ENCODE peak calls at places on chromosomes 6 and 20, in six cellular contexts. O is GM23338, A is H1, E is K562, J is vagina, B is esophagus muscularis mucosa. K is an unnamed sample.

GRCh38 chr6:108755257-108756240 is 92.7 kb upstream of the ARMC2 start:
- DNase-seq in A (no peak), B (no peak), J (no peak), E (no peak), O (no peak), K (no peak)

GRCh38 chr20:46681032-46681854 is 8.0 kb downstream of the TP53RK start:
- DNase-seq in A (peak), E (peak), J (no peak), O (peak), B (no peak), K (peak)

GRCh38 chr20:1335961-1336698 is 7.2 kb upstream of the SDCBP2 start:
- DNase-seq in J (peak), A (peak), E (no peak), B (peak), O (no peak), K (no peak)

GRCh38 chr20:6583134-6583738 is 184.2 kb upstream of the BMP2 start:
- DNase-seq in O (peak), A (peak), J (no peak), E (no peak), B (no peak), K (peak)

GRCh38 chr20:24634855-24635254 is 165.4 kb downstream of the SYNDIG1 start:
- DNase-seq in J (no peak), B (no peak), O (peak), E (peak), A (peak), K (no peak)

GRCh38 chr20:48455606-48456360 is 372.0 kb downstream of the PREX1 start:
- DNase-seq in O (no peak), E (no peak), J (no peak), A (no peak), B (no peak), K (no peak)

GRCh38 chr6:170212051-170212756 is 78.7 kb downstream of the DLL1 start:
- DNase-seq in B (peak), E (no peak), A (no peak), J (peak), O (no peak), K (no peak)

GRCh38 chr20:50598074-50598473 is 87.9 kb downstream of the PTPN1 start:
- DNase-seq in B (no peak), O (no peak), A (no peak), J (no peak), E (no peak), K (no peak)

GRCh38 chr6:8061736-8062135 is 2.5 kb downstream of the BLOC1S5 start:
- DNase-seq in A (no peak), E (no peak), B (no peak), J (no peak), O (no peak), K (no peak)

GRCh38 chr20:19628570-19629134 is 129.4 kb upstream of the RIN2 start:
- DNase-seq in B (no peak), A (peak), O (peak), J (no peak), E (peak), K (peak)

GRCh38 chr20:38167851-38168760 is 3.0 kb upstream of the TGM2 start:
- DNase-seq in A (no peak), O (peak), J (no peak), E (no peak), B (no peak), K (no peak)

GRCh38 chr6:90654806-90655205 is 67.9 kb upstream of the MAP3K7 start:
- DNase-seq in A (no peak), B (no peak), J (no peak), E (no peak), O (no peak), K (no peak)

GRCh38 chr6:5173862-5174643 is 86.7 kb downstream of the LYRM4 start:
- DNase-seq in A (no peak), O (peak), B (no peak), J (no peak), E (no peak), K (peak)

GRCh38 chr6:43378631-43379030 is 9.2 kb upstream of the ZNF318 start:
- DNase-seq in E (no peak), A (no peak), J (no peak), B (no peak), O (no peak), K (no peak)

GRCh38 chr6:15456422-15456821 is 206.4 kb downstream of the DTNBP1 start:
- DNase-seq in B (no peak), E (no peak), A (no peak), O (no peak), J (no peak), K (no peak)

GRCh38 chr20:52383995-52384621 is 192.5 kb upstream of the ZFP64 start:
- DNase-seq in J (no peak), E (no peak), O (no peak), B (no peak), A (no peak), K (no peak)

GRCh38 chr6:129059650-129060049 is 176.7 kb downstream of the LAMA2 start:
- DNase-seq in J (no peak), E (no peak), B (no peak), A (no peak), O (no peak), K (no peak)

GRCh38 chr20:40470313-40471260 is 218.4 kb downstream of the MAFB start:
- DNase-seq in A (no peak), B (peak), J (no peak), O (no peak), E (no peak), K (no peak)

GRCh38 chr20:45176526-45176925 is 1.8 kb downstream of the PI3 start:
- DNase-seq in O (no peak), E (no peak), B (no peak), J (no peak), A (no peak), K (no peak)

GRCh38 chr6:48747040-48747439 is 636.0 kb upstream of the PTCHD4 start:
- DNase-seq in O (no peak), A (no peak), E (no peak), B (no peak), J (no peak), K (no peak)

GRCh38 chr20:44540834-44541233 is 19.0 kb upstream of the SERINC3 start:
- DNase-seq in A (no peak), B (no peak), O (peak), J (no peak), E (no peak), K (no peak)

GRCh38 chr6:41450581-41450980 is 95.6 kb upstream of the FOXP4 start:
- DNase-seq in J (no peak), E (no peak), A (no peak), O (no peak), B (no peak), K (no peak)

GRCh38 chr6:38216451-38216850 is 396.9 kb downstream of the ZFAND3 start:
- DNase-seq in B (peak), E (no peak), O (no peak), A (no peak), J (no peak), K (no peak)

GRCh38 chr6:123415844-123416468 is 220.8 kb downstream of the TRDN start:
- DNase-seq in J (no peak), E (peak), B (no peak), A (peak), O (peak), K (peak)

GRCh38 chr6:90787411-90787810 is 200.5 kb upstream of the MAP3K7 start:
- DNase-seq in A (no peak), O (no peak), E (no peak), J (no peak), B (no peak), K (no peak)

GRCh38 chr20:30921286-30922071 is 336.0 kb upstream of the DEFB115 start:
- DNase-seq in E (no peak), O (peak), A (no peak), J (no peak), B (no peak), K (no peak)

GRCh38 chr6:11727356-11727755 is 51.2 kb downstream of the ADTRP start:
- DNase-seq in B (no peak), J (no peak), O (no peak), A (no peak), E (no peak), K (no peak)

GRCh38 chr6:5205877-5206840 is 54.6 kb downstream of the LYRM4 start:
- DNase-seq in J (no peak), A (no peak), B (peak), E (no peak), O (no peak), K (no peak)

GRCh38 chr20:33789109-33789857 is 21.9 kb upstream of the CHMP4B start:
- DNase-seq in E (no peak), A (no peak), O (no peak), J (no peak), B (no peak), K (no peak)

GRCh38 chr6:22106445-22106844 is 190.4 kb downstream of the PRL start:
- DNase-seq in O (no peak), E (no peak), A (no peak), J (no peak), B (no peak), K (no peak)

GRCh38 chr6:112114577-112115223 is 27.3 kb downstream of the FAM229B start:
- DNase-seq in A (no peak), O (no peak), E (no peak), J (no peak), B (no peak), K (no peak)

GRCh38 chr6:159931112-159931511 is 37.8 kb upstream of the IGF2R start:
- DNase-seq in B (no peak), E (no peak), O (no peak), A (no peak), J (no peak), K (no peak)

GRCh38 chr20:62219101-62219991 is 732 bp downstream of the HRH3 start:
- DNase-seq in J (no peak), A (peak), B (no peak), O (peak), E (no peak), K (no peak)
- TF ChIP-seq POLR2AphosphoS5 in J (no peak), A (no peak), B (no peak), O (no peak), E (no peak), K (no peak)

DNA sequence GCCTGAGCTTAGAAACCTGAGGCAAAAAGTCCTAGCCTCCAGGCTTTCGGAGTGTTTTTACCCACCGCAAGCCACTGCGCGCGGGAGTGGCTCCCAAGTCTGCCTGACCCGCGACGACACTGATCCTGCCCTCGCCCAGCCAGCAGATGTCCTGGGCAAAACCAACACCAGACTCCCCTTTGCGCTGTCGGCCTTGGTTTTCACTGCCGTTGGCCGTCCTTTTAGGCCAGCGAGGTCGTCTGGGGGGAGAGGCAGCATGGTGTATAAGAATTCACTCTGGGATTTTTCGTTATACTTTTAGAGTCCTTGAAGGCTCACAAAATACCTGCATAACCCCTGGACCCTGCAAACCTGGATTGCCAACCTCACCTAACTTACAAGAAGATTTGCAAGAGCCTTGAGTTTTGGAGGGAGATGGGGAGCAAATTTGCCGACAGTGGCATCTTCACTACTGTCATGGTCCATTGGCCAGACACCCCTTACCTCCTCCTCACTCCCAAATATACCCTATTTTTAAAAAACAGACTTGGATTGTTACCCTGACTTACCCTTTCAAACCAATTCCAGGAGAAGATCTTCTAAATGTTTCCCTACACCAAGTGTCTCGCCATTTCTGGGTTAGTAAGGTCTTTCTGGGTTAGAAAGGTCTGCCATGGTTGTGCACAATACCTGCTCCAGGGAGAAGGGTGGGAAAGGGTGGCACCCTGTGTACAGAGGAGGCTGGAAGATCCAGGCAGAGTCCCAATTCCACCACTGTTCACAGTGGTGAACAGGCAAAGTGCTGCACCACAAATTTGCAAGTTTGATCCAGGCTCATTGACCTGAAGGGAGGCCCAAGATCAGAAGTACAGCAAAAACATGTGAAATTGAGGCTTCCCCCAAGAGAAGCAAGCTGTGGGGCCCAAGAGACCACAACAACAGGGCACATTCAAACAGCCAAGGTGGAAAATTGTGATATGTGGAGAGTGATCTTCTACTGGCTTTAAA is 4.4 kb downstream of the FOXA2 start:
- DNase-seq in B (no peak), A (peak), O (peak), J (no peak), E (no peak), K (no peak)
- TF ChIP-seq POLR2AphosphoS5 in B (no peak), A (no peak), O (no peak), J (no peak), E (no peak), K (no peak)

DNA sequence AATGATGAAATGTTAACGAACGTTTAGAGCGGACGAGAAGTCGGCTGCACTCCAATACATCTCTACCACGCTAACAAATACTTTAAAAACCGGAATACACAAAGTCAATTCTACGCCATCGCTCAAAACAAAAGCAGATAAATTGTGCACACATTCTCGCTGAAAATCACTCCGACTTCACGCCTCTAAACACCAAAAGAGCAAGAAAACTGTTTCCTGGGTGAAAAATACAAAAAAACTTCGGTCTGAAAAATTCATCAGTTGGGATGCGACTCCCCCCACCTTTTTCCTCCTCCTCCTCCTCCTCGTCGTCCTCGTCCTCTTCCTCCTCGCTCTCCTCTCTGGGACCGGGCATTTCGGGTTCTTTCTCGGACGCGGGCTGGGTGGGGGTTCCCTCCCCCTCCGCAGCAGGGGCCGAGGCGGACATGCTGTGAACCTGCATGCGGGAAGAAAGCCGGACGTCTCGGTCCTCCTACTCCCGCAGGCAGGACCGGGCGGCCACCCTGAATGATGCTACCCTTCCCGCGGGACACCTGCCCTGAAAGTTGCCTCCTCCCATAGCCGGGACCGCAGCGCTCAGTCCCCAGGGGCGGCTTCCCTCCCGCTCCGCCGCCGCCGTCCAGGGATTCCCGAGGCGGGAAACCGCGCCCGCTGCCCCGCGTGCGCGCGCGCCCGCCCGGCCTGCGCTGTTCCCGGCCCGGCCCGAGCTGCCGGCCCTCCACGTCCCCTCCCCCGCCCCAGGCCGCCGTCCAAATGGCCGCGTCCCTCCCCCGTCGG is 581 bp downstream of the DEK start:
- DNase-seq in E (peak), B (no peak), J (no peak), A (peak), O (peak), K (peak)
- TF ChIP-seq POLR2AphosphoS5 in E (no peak), B (no peak), J (no peak), A (peak), O (no peak), K (no peak)

GRCh38 chr6:31068738-31069340 is 43.5 kb downstream of the C6orf15 start:
- DNase-seq in A (peak), O (peak), J (no peak), B (no peak), E (peak), K (peak)
- TF ChIP-seq POLR2AphosphoS5 in A (no peak), O (no peak), J (no peak), B (no peak), E (no peak), K (no peak)

GRCh38 chr6:17705428-17705777 is 1.3 kb downstream of the NUP153 start:
- DNase-seq in A (no peak), B (no peak), J (no peak), E (peak), O (no peak), K (no peak)

GRCh38 chr6:17706580-17707370 is at the start of gene NUP153:
- DNase-seq in B (peak), E (peak), A (peak), J (peak), O (peak), K (peak)

GRCh38 chr6:17707371-17707651 is 586 bp upstream of the NUP153 start:
- DNase-seq in B (no peak), E (no peak), A (no peak), O (no peak), J (no peak), K (no peak)

GRCh38 chr6:17703256-17703694 is 3.5 kb downstream of the NUP153 start:
- DNase-seq in B (no peak), E (peak), A (no peak), O (no peak), J (no peak), K (no peak)

DNA sequence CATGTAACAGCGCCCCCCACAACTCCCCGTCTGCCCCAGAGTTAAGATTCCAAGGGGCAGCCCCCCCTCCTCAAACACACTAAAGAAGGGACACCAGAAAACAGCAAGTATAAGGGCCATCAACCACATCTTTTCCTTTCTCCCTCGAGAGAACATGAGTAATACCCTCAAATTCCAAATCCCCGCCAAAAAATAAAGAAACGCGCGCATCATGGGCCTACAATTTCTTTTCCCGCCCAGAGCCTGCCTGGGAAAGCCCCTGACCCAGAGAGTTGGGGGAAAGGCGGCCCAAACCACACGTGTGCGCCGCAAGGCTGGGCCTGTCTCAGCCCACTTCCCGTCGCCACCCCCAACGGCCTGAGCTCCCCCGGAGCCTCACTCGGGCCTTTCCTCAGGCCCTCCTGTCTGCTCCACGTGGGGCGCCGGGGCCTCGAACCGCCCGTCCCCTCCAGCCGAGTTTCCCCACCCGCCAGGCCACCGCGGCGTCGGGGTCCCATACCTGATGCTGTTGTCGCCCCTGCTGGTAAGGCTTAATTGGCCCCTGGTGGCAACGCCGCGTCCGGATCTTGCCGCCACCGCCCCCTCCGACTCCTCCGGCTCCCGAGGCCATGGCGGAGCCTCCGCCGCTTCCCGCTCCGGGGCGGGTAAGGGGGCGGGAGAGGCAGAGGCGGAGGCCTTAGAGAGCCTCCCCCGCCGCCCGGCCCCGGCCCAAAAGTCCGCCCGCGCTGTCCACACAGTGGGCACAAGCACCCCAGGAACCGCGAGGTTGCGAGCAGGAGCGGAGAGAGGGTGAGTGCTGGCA is 746 bp downstream of the NUP153 start:
- DNase-seq in O (peak), B (peak), J (no peak), A (peak), E (no peak), K (peak)
- TF ChIP-seq POLR2AphosphoS5 in O (no peak), B (peak), J (no peak), A (peak), E (peak), K (peak)

DNA sequence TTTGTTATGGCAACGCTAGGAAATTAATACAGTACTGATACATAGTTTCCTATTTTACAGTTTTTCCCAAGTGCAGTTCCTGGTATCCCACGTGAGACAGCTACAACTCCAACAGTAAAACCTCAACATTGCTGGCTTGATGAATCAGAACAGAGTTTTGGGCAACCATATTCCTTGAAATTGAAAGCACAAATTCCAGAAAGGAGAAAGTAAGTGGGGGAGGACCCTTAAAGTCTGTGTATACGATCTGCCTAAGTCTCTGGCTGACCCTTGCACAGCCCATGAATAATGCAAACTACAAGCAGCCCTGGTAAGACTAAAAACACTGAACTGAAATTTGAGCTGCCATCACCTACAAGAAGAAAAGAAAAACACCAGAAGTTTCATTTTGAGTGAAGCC is 505.0 kb upstream of the NRSN1 start:
- DNase-seq in B (no peak), O (peak), E (no peak), J (no peak), A (no peak), K (no peak)
- TF ChIP-seq POLR2AphosphoS5 in B (no peak), O (no peak), E (no peak), J (no peak), A (no peak), K (no peak)

GRCh38 chr6:164021589-164022290 is 607.2 kb downstream of the QKI start:
- DNase-seq in O (peak), J (no peak), B (peak), E (no peak), A (no peak), K (no peak)
- TF ChIP-seq POLR2AphosphoS5 in O (no peak), J (no peak), B (no peak), E (no peak), A (no peak), K (no peak)

GRCh38 chr6:10384333-10384718 is 30.5 kb downstream of the TFAP2A start:
- DNase-seq in B (no peak), J (no peak), E (no peak), O (no peak), A (no peak), K (no peak)

GRCh38 chr6:10382728-10383127 is 32.1 kb downstream of the TFAP2A start:
- DNase-seq in J (no peak), O (no peak), E (no peak), A (no peak), B (no peak), K (no peak)

GRCh38 chr6:10384064-10384317 is 30.9 kb downstream of the TFAP2A start:
- DNase-seq in J (no peak), E (no peak), A (no peak), B (no peak), O (no peak), K (no peak)

GRCh38 chr6:10382322-10382721 is 32.6 kb downstream of the TFAP2A start:
- DNase-seq in A (no peak), O (no peak), B (no peak), E (no peak), J (no peak), K (no peak)

GRCh38 chr6:10383312-10384063 is 31.4 kb downstream of the TFAP2A start:
- DNase-seq in J (no peak), B (no peak), E (no peak), A (no peak), O (peak), K (no peak)
- TF ChIP-seq POLR2AphosphoS5 in J (no peak), B (no peak), E (no peak), A (no peak), O (no peak), K (no peak)